ENCODE peak calls at places on chromosomes 1 and 21, in four cellular contexts. U, C, O and F are unnamed samples.

GRCh38 chr1:163273766-163274441 is 47.9 kb upstream of the NUF2 start:
- DNase-seq in C (no peak), U (no peak), O (no peak), F (no peak)

GRCh38 chr1:89085781-89086180 is 20.8 kb upstream of the GBP1 start:
- DNase-seq in O (no peak), U (no peak), C (peak; percentile 40), F (peak; percentile 34)

GRCh38 chr1:208036918-208037567 is 126.1 kb upstream of the CD34 start:
- DNase-seq in U (no peak), O (no peak), C (no peak), F (no peak)

GRCh38 chr1:68011786-68012375 is 38.5 kb downstream of the DIRAS3 start:
- DNase-seq in O (no peak), U (no peak), C (peak; percentile 39), F (no peak)

GRCh38 chr1:186804669-186805068 is 24.1 kb upstream of the PLA2G4A start:
- DNase-seq in C (no peak), U (no peak), O (no peak), F (no peak)

GRCh38 chr1:36304521-36304920 is 1.6 kb upstream of the SH3D21 start:
- DNase-seq in O (no peak), U (no peak), C (no peak), F (no peak)

GRCh38 chr1:50978144-50978851 is 8.3 kb downstream of the CDKN2C start:
- DNase-seq in C (peak; percentile 52), O (peak; percentile 44), U (peak; percentile 41), F (no peak)

GRCh38 chr1:162293293-162293692 is 83.4 kb downstream of the SPATA46 start:
- DNase-seq in U (no peak), C (no peak), O (no peak), F (no peak)

GRCh38 chr21:44697811-44698734 is 1.1 kb downstream of the KRTAP10-12 start:
- DNase-seq in C (no peak), O (no peak), U (no peak), F (peak; percentile 23)

GRCh38 chr1:59310527-59310926 is 13.6 kb downstream of the FGGY start:
- DNase-seq in C (no peak), U (no peak), O (no peak), F (no peak)

GRCh38 chr1:206719169-206719839 is 34.6 kb downstream of the MAPKAPK2 start:
- DNase-seq in C (no peak), O (no peak), U (no peak), F (no peak)

GRCh38 chr1:18893120-18893519 is 9.2 kb downstream of the ALDH4A1 start:
- DNase-seq in U (no peak), C (no peak), O (no peak), F (no peak)

GRCh38 chr1:179873366-179873978 is 4.1 kb downstream of the TOR1AIP2 start:
- DNase-seq in O (no peak), C (no peak), U (no peak), F (no peak)

GRCh38 chr1:209506101-209506500 is 77.4 kb upstream of the CAMK1G start:
- DNase-seq in U (no peak), C (no peak), O (no peak), F (no peak)

GRCh38 chr1:40411294-40411693 is 37.8 kb downstream of the SMAP2 start:
- DNase-seq in U (no peak), C (no peak), O (no peak), F (no peak)

GRCh38 chr1:65392497-65392896 is 28.0 kb upstream of the LEPR start:
- DNase-seq in C (no peak), O (no peak), U (no peak), F (no peak)

GRCh38 chr1:37817481-37817880 is 9.5 kb upstream of the YRDC start:
- DNase-seq in U (peak; percentile 50), C (no peak), O (peak; percentile 18), F (no peak)

GRCh38 chr1:182794802-182795201 is 5.2 kb downstream of the NPL start:
- DNase-seq in U (no peak), O (no peak), C (no peak), F (no peak)

GRCh38 chr1:181451661-181452060 is 31.7 kb upstream of the CACNA1E start:
- DNase-seq in U (no peak), O (no peak), C (no peak), F (no peak)

GRCh38 chr1:185733818-185734709 is at the start of gene HMCN1:
- DNase-seq in O (peak; percentile 45), C (peak; percentile 61), U (peak; percentile 34), F (peak; percentile 29)

GRCh38 chr1:186643600-186643999 is 36.6 kb downstream of the PTGS2 start:
- DNase-seq in O (no peak), C (peak; percentile 16), U (no peak), F (no peak)

GRCh38 chr1:30032302-30032701 is 691.1 kb downstream of the MATN1 start:
- DNase-seq in C (no peak), U (no peak), O (no peak), F (no peak)

GRCh38 chr1:157004771-157005170 is 40.8 kb downstream of the ARHGEF11 start:
- DNase-seq in C (no peak), U (no peak), O (no peak), F (no peak)

GRCh38 chr1:5949074-5949760 is 43.0 kb downstream of the NPHP4 start:
- DNase-seq in O (no peak), C (no peak), U (peak; percentile 76), F (no peak)

GRCh38 chr1:165424454-165425283 is 20.3 kb downstream of the RXRG start:
- DNase-seq in O (peak; percentile 17), C (no peak), U (no peak), F (no peak)

GRCh38 chr1:219544163-219544846 is 68.6 kb downstream of the ZC3H11B start:
- DNase-seq in O (no peak), U (no peak), C (no peak), F (no peak)

GRCh38 chr21:33362044-33362555 is 37.3 kb downstream of the IFNAR1 start:
- DNase-seq in C (no peak), O (no peak), U (peak; percentile 46), F (no peak)

GRCh38 chr1:164771568-164772350 is 212.8 kb downstream of the PBX1 start:
- DNase-seq in O (no peak), C (peak; percentile 81), U (no peak), F (no peak)

GRCh38 chr1:232045134-232045533 is 418.5 kb downstream of the DISC1 start:
- DNase-seq in O (no peak), U (no peak), C (no peak), F (no peak)

GRCh38 chr1:2545754-2546514 is 10.2 kb upstream of the TNFRSF14 start:
- DNase-seq in U (peak; percentile 98), C (peak; percentile 65), O (peak; percentile 68), F (no peak)

GRCh38 chr1:165109013-165109412 is 247.5 kb downstream of the LMX1A start:
- DNase-seq in U (peak; percentile 69), C (no peak), O (no peak), F (no peak)

GRCh38 chr1:162040657-162041056 is 17.0 kb upstream of the OLFML2B start:
- DNase-seq in U (no peak), C (peak; percentile 21), O (no peak), F (no peak)

GRCh38 chr1:248823517-248824001 is 2.2 kb downstream of the SH3BP5L start:
- DNase-seq in O (no peak), U (no peak), C (peak; percentile 84), F (peak; percentile 91)

GRCh38 chr1:165717918-165718515 is 19.7 kb upstream of the ALDH9A1 start:
- DNase-seq in C (peak; percentile 58), O (peak; percentile 8), U (no peak), F (peak; percentile 53)

GRCh38 chr1:232339077-232339476 is 290.9 kb downstream of the SIPA1L2 start:
- DNase-seq in U (no peak), O (no peak), C (no peak), F (no peak)